ENCODE peak calls at places on chromosomes 7 and 10, in five cellular contexts. One of them, this sample, is unnamed.

GRCh38 chr10:95742962-95743535 is 12.9 kb upstream of the ENTPD1 start:
- DNase-seq in PC-3: no peak
- DNase-seq in breast epithelium: no peak
- DNase-seq in adrenal gland: no peak
- DNase-seq in mammary epithelial cell: no peak
- DNase-seq in this sample: no peak

GRCh38 chr10:5165738-5166137 is 19.2 kb downstream of the AKR1C8 start:
- DNase-seq in PC-3: no peak
- DNase-seq in breast epithelium: no peak
- DNase-seq in adrenal gland: no peak
- DNase-seq in mammary epithelial cell: no peak
- DNase-seq in this sample: peak; percentile 5

GRCh38 chr10:100238429-100238828 is 9.0 kb upstream of the CHUK start:
- DNase-seq in PC-3: no peak
- DNase-seq in breast epithelium: no peak
- DNase-seq in adrenal gland: no peak
- DNase-seq in mammary epithelial cell: no peak
- DNase-seq in this sample: no peak

GRCh38 chr7:27575647-27576046 is 87.0 kb downstream of the HIBADH start:
- DNase-seq in PC-3: no peak
- DNase-seq in breast epithelium: no peak
- DNase-seq in adrenal gland: no peak
- DNase-seq in mammary epithelial cell: no peak
- DNase-seq in this sample: no peak

GRCh38 chr10:100022403-100022802 is 12.7 kb upstream of the DNMBP start:
- DNase-seq in PC-3: peak; percentile 49
- DNase-seq in breast epithelium: no peak
- DNase-seq in adrenal gland: no peak
- DNase-seq in mammary epithelial cell: no peak
- DNase-seq in this sample: no peak

GRCh38 chr7:158083526-158084310 is 503.9 kb downstream of the PTPRN2 start:
- DNase-seq in PC-3: no peak
- DNase-seq in breast epithelium: no peak
- DNase-seq in adrenal gland: no peak
- DNase-seq in mammary epithelial cell: no peak
- DNase-seq in this sample: no peak

GRCh38 chr10:121500591-121501341 is 97.5 kb downstream of the FGFR2 start:
- DNase-seq in PC-3: no peak
- DNase-seq in breast epithelium: no peak
- DNase-seq in adrenal gland: no peak
- DNase-seq in mammary epithelial cell: no peak
- DNase-seq in this sample: no peak

GRCh38 chr7:82507976-82508677 is 64.5 kb upstream of the CACNA2D1 start:
- DNase-seq in PC-3: no peak
- DNase-seq in breast epithelium: peak; percentile 52
- DNase-seq in adrenal gland: no peak
- DNase-seq in mammary epithelial cell: no peak
- DNase-seq in this sample: no peak

GRCh38 chr7:128427289-128427891 is 17.6 kb upstream of the IMPDH1 start:
- DNase-seq in PC-3: peak; percentile 78
- DNase-seq in breast epithelium: no peak
- DNase-seq in adrenal gland: no peak
- DNase-seq in mammary epithelial cell: peak; percentile 37
- DNase-seq in this sample: peak; percentile 78

GRCh38 chr10:122307669-122308486 is 36.8 kb downstream of the BTBD16 start:
- DNase-seq in PC-3: peak; percentile 87
- DNase-seq in breast epithelium: no peak
- DNase-seq in adrenal gland: peak; percentile 73
- DNase-seq in mammary epithelial cell: peak; percentile 93
- DNase-seq in this sample: peak; percentile 99

GRCh38 chr10:94240901-94241300 is 121.8 kb downstream of the NOC3L start:
- DNase-seq in PC-3: no peak
- DNase-seq in breast epithelium: no peak
- DNase-seq in adrenal gland: no peak
- DNase-seq in mammary epithelial cell: no peak
- DNase-seq in this sample: no peak

GRCh38 chr7:119413314-119413805 is 859.6 kb upstream of the KCND2 start:
- DNase-seq in PC-3: no peak
- DNase-seq in breast epithelium: no peak
- DNase-seq in adrenal gland: no peak
- DNase-seq in mammary epithelial cell: no peak
- DNase-seq in this sample: no peak

GRCh38 chr10:1679821-1680650 is 57.3 kb downstream of the ADARB2 start:
- DNase-seq in PC-3: no peak
- DNase-seq in breast epithelium: no peak
- DNase-seq in adrenal gland: no peak
- DNase-seq in mammary epithelial cell: no peak
- DNase-seq in this sample: no peak

GRCh38 chr7:94177441-94177840 is 173.3 kb upstream of the BET1 start:
- DNase-seq in PC-3: no peak
- DNase-seq in breast epithelium: no peak
- DNase-seq in adrenal gland: no peak
- DNase-seq in mammary epithelial cell: no peak
- DNase-seq in this sample: no peak

GRCh38 chr7:102431617-102432298 is 1.6 kb upstream of the ORAI2 start:
- DNase-seq in PC-3: peak; percentile 62
- DNase-seq in breast epithelium: no peak
- DNase-seq in adrenal gland: no peak
- DNase-seq in mammary epithelial cell: peak; percentile 16
- DNase-seq in this sample: no peak

GRCh38 chr10:124343351-124344265 is 75.1 kb downstream of the OAT start:
- DNase-seq in PC-3: no peak
- DNase-seq in breast epithelium: peak; percentile 30
- DNase-seq in adrenal gland: no peak
- DNase-seq in mammary epithelial cell: no peak
- DNase-seq in this sample: no peak

GRCh38 chr7:42236266-42237161 is 495 bp downstream of the GLI3 start:
- DNase-seq in PC-3: peak; percentile 55
- DNase-seq in breast epithelium: no peak
- DNase-seq in adrenal gland: peak; percentile 54
- DNase-seq in mammary epithelial cell: peak; percentile 70
- DNase-seq in this sample: peak; percentile 72

GRCh38 chr10:102113956-102114857 is 6.0 kb downstream of the LDB1 start:
- DNase-seq in PC-3: no peak
- DNase-seq in breast epithelium: no peak
- DNase-seq in adrenal gland: peak; percentile 40
- DNase-seq in mammary epithelial cell: peak; percentile 31
- DNase-seq in this sample: no peak

GRCh38 chr7:23106491-23106800 is 861 bp downstream of the KLHL7 start:
- DNase-seq in PC-3: peak; percentile 30
- DNase-seq in breast epithelium: no peak
- DNase-seq in adrenal gland: no peak
- DNase-seq in mammary epithelial cell: no peak
- DNase-seq in this sample: peak; percentile 48

GRCh38 chr7:10708447-10708846 is 265.2 kb upstream of the PHF14 start:
- DNase-seq in PC-3: peak; percentile 11
- DNase-seq in breast epithelium: no peak
- DNase-seq in adrenal gland: no peak
- DNase-seq in mammary epithelial cell: no peak
- DNase-seq in this sample: no peak

GRCh38 chr7:108079291-108080057 is 50.7 kb downstream of the LAMB4 start:
- DNase-seq in PC-3: peak; percentile 70
- DNase-seq in breast epithelium: no peak
- DNase-seq in adrenal gland: no peak
- DNase-seq in mammary epithelial cell: peak; percentile 23
- DNase-seq in this sample: peak; percentile 94

GRCh38 chr10:93438796-93439253 is 43.3 kb downstream of the MYOF start:
- DNase-seq in PC-3: no peak
- DNase-seq in breast epithelium: peak; percentile 82
- DNase-seq in adrenal gland: no peak
- DNase-seq in mammary epithelial cell: peak; percentile 91
- DNase-seq in this sample: no peak

GRCh38 chr7:134811798-134812197 is 32.4 kb downstream of the CALD1 start:
- DNase-seq in PC-3: no peak
- DNase-seq in breast epithelium: no peak
- DNase-seq in adrenal gland: no peak
- DNase-seq in mammary epithelial cell: no peak
- DNase-seq in this sample: peak; percentile 82

GRCh38 chr7:23469150-23469960 is 936 bp downstream of the IGF2BP3 start:
- DNase-seq in PC-3: no peak
- DNase-seq in breast epithelium: no peak
- DNase-seq in adrenal gland: no peak
- DNase-seq in mammary epithelial cell: peak; percentile 19
- DNase-seq in this sample: peak; percentile 14

GRCh38 chr7:85508642-85509429 is 322.0 kb upstream of the SEMA3D start:
- DNase-seq in PC-3: no peak
- DNase-seq in breast epithelium: no peak
- DNase-seq in adrenal gland: no peak
- DNase-seq in mammary epithelial cell: peak; percentile 67
- DNase-seq in this sample: peak; percentile 67

GRCh38 chr7:130667593-130668257 is 823 bp downstream of the COPG2 start:
- DNase-seq in PC-3: no peak
- DNase-seq in breast epithelium: no peak
- DNase-seq in adrenal gland: no peak
- DNase-seq in mammary epithelial cell: no peak
- DNase-seq in this sample: no peak

GRCh38 chr7:924541-925231 is 29.8 kb downstream of the ADAP1 start:
- DNase-seq in PC-3: no peak
- DNase-seq in breast epithelium: peak; percentile 48
- DNase-seq in adrenal gland: no peak
- DNase-seq in mammary epithelial cell: no peak
- DNase-seq in this sample: no peak

GRCh38 chr10:58157076-58157766 is 110.5 kb downstream of the IPMK start:
- DNase-seq in PC-3: peak; percentile 99
- DNase-seq in breast epithelium: no peak
- DNase-seq in adrenal gland: no peak
- DNase-seq in mammary epithelial cell: peak; percentile 94
- DNase-seq in this sample: peak; percentile 100

GRCh38 chr7:133303931-133304330 is 51.1 kb downstream of the EXOC4 start:
- DNase-seq in PC-3: no peak
- DNase-seq in breast epithelium: no peak
- DNase-seq in adrenal gland: no peak
- DNase-seq in mammary epithelial cell: no peak
- DNase-seq in this sample: no peak

GRCh38 chr7:78463039-78463438 is 664.5 kb downstream of the PHTF2 start:
- DNase-seq in PC-3: no peak
- DNase-seq in breast epithelium: no peak
- DNase-seq in adrenal gland: no peak
- DNase-seq in mammary epithelial cell: no peak
- DNase-seq in this sample: no peak
- H3K4me3 ChIP-seq in PC-3: no peak overlapping the region
- H3K4me3 ChIP-seq in breast epithelium: no peak overlapping the region
- H3K4me3 ChIP-seq in adrenal gland: no peak overlapping the region
- H3K4me3 ChIP-seq in mammary epithelial cell: no peak overlapping the region
- H3K4me3 ChIP-seq in this sample: no peak overlapping the region

GRCh38 chr10:25522294-25522693 is 347.5 kb downstream of the GPR158 start:
- DNase-seq in PC-3: no peak
- DNase-seq in breast epithelium: no peak
- DNase-seq in adrenal gland: no peak
- DNase-seq in mammary epithelial cell: no peak
- DNase-seq in this sample: peak; percentile 13

DNA sequence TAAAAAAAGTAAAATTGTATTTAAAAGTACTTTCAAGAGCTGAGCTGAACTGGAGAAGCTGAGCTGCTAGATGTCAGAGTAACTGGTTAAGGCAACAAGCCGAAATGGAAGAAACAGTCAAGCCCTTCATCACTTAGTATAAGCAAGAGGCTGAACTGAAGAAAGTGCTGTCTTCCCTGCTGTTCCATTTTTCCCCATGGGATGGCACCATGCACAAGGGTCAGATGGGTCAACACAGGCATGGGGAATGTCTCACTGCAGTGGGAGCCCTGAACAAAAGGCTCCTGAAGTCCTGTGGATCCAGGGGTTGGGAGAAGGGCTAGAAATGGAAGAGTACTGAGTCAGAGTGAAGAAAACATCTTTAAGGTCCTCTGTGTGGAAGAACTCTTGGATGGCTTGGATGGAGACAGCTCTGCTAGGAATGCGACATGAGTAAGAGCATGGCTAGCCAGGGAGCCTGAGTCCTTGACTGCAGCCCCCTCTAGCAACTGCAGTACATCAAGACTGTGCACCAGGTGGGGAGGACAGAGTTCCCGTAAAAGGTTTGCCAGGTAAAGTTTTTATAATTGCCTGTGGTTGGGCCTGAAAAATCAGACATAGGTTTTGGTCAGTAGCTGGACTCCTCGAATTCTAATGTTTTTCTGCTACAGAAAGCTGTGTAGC is 348.3 kb downstream of the GPR158 start:
- DNase-seq in PC-3: peak; percentile 21
- DNase-seq in breast epithelium: no peak
- DNase-seq in adrenal gland: no peak
- DNase-seq in mammary epithelial cell: peak; percentile 23
- DNase-seq in this sample: peak; percentile 6
- TF ChIP-seq CTCF in PC-3: peak; percentile 37
- TF ChIP-seq CTCF in breast epithelium: no peak
- TF ChIP-seq CTCF in adrenal gland: no peak
- TF ChIP-seq CTCF in mammary epithelial cell: no peak
- TF ChIP-seq CTCF in this sample: peak; percentile 5

DNA sequence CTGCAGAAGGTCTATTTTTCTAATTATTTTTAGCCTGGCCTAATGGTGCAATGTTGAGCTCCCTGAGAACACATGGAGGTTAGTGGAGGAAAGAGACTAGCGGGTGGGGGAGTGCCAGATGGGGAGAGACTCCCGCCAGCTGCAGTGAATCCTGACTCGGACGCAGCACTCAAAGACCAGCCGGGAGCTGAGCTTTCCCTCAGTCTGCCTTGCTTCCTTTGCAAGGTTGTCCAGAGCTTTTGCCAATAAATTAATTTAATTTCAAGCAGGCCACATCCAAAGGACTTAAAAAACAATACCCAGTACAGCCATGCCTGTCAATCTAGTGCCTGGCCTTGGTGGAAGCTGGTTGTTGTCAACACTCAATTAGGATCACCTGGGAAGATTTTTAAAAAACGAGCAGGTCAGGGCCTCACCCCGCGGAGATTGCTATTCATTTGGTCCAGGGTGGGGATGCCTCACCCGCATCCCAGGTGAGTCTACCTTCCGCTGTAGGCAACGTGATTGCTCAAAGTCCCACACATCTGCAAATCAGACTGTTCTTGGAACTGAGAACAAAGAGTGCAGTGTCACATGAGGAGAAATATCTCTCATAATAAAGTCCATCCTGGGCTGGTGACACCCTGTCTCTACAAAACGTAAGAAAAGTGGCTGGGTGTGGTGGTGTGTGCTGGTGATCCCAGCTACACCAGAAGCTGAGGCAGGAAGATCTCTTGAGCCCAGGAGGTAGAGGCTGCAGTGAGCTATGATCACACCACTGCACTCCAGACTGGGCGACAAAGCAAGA is 4.0 kb downstream of the CLRN3 start:
- DNase-seq in PC-3: no peak
- DNase-seq in breast epithelium: no peak
- DNase-seq in adrenal gland: no peak
- DNase-seq in mammary epithelial cell: no peak
- DNase-seq in this sample: no peak
- H3K4me3 ChIP-seq in PC-3: no peak overlapping the region
- H3K4me3 ChIP-seq in breast epithelium: no peak overlapping the region
- H3K4me3 ChIP-seq in adrenal gland: no peak overlapping the region
- H3K4me3 ChIP-seq in mammary epithelial cell: no peak overlapping the region
- H3K4me3 ChIP-seq in this sample: no peak overlapping the region

DNA sequence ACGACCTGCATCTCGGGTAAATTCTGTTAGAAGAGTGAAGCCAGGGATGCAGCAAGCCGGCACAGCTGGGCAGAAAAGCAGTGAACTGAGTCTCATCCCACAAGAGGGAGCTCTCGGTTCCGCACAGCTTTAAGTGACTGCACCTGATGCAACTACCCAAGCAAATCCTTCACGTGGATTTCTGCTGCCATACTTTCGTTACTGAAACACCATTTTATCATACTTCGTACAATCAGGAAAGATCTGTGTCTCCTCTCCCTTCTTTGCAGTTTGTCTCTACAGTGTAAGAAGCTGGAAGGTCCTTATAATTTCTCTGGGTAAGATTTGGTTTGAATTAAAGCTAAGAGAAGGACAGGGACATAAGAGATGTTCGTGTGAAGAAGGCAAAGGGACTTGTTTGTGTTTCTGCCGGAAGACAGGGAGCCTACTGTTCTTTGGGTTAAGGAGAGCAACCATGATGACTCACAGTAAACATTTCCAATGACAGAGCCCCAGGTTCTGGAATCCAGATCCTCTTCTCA is 427.0 kb downstream of the GPAM start:
- DNase-seq in PC-3: peak; percentile 21
- DNase-seq in breast epithelium: peak; percentile 50
- DNase-seq in adrenal gland: peak; percentile 42
- DNase-seq in mammary epithelial cell: peak; percentile 0
- DNase-seq in this sample: peak; percentile 49
- TF ChIP-seq CTCF in PC-3: peak; percentile 29
- TF ChIP-seq CTCF in breast epithelium: no peak
- TF ChIP-seq CTCF in adrenal gland: peak; percentile 36
- TF ChIP-seq CTCF in mammary epithelial cell: peak; percentile 16
- TF ChIP-seq CTCF in this sample: peak; percentile 51

This sample was measured in fibroblast of the aortic adventitia.